ENCODE peak calls at places on chromosomes 1 and 21, in seven cellular contexts. One of them, this sample, is unnamed.

GRCh38 chr1:187477103-187477502 is 648.4 kb downstream of the PLA2G4A start:
- DNase-seq in globus pallidus: no peak
- DNase-seq in SHP77: no peak
- DNase-seq in CD4-positive, alpha-beta T cell: no peak
- DNase-seq in iPS-NIHi11: no peak
- DNase-seq in SK-MEL-5: peak
- DNase-seq in prostate gland: no peak
- DNase-seq in this sample: no peak

GRCh38 chr1:167491586-167492408 is 26.5 kb downstream of the CD247 start:
- DNase-seq in globus pallidus: no peak
- DNase-seq in SHP77: peak
- DNase-seq in CD4-positive, alpha-beta T cell: no peak
- DNase-seq in iPS-NIHi11: peak
- DNase-seq in SK-MEL-5: peak
- DNase-seq in prostate gland: no peak
- DNase-seq in this sample: peak

GRCh38 chr1:37471345-37472231 is 2.8 kb upstream of the ZC3H12A start:
- DNase-seq in globus pallidus: peak
- DNase-seq in SHP77: peak
- DNase-seq in CD4-positive, alpha-beta T cell: no peak
- DNase-seq in iPS-NIHi11: peak
- DNase-seq in SK-MEL-5: peak
- DNase-seq in prostate gland: peak
- DNase-seq in this sample: peak

GRCh38 chr1:204731509-204731908 is 46.0 kb upstream of the LRRN2 start:
- DNase-seq in globus pallidus: no peak
- DNase-seq in SHP77: no peak
- DNase-seq in CD4-positive, alpha-beta T cell: no peak
- DNase-seq in iPS-NIHi11: no peak
- DNase-seq in SK-MEL-5: no peak
- DNase-seq in prostate gland: no peak
- DNase-seq in this sample: no peak

GRCh38 chr21:37153193-37153934 is 80.3 kb downstream of the TTC3 start:
- DNase-seq in globus pallidus: no peak
- DNase-seq in SHP77: no peak
- DNase-seq in CD4-positive, alpha-beta T cell: no peak
- DNase-seq in iPS-NIHi11: no peak
- DNase-seq in SK-MEL-5: no peak
- DNase-seq in prostate gland: peak
- DNase-seq in this sample: no peak

GRCh38 chr21:31888936-31889371 is 16.1 kb downstream of the HUNK start:
- DNase-seq in globus pallidus: no peak
- DNase-seq in SHP77: no peak
- DNase-seq in CD4-positive, alpha-beta T cell: no peak
- DNase-seq in iPS-NIHi11: peak
- DNase-seq in SK-MEL-5: no peak
- DNase-seq in prostate gland: peak
- DNase-seq in this sample: no peak

GRCh38 chr1:51527144-51527543 is 8.1 kb upstream of the EPS15 start:
- DNase-seq in globus pallidus: no peak
- DNase-seq in SHP77: no peak
- DNase-seq in CD4-positive, alpha-beta T cell: no peak
- DNase-seq in iPS-NIHi11: no peak
- DNase-seq in SK-MEL-5: no peak
- DNase-seq in prostate gland: no peak
- DNase-seq in this sample: no peak

GRCh38 chr1:111476761-111477309 is 3.1 kb downstream of the C1orf162 start:
- DNase-seq in globus pallidus: no peak
- DNase-seq in SHP77: no peak
- DNase-seq in CD4-positive, alpha-beta T cell: peak
- DNase-seq in iPS-NIHi11: no peak
- DNase-seq in SK-MEL-5: no peak
- DNase-seq in prostate gland: no peak
- DNase-seq in this sample: no peak

GRCh38 chr1:222547260-222547614 is 667 bp downstream of the HHIPL2 start:
- DNase-seq in globus pallidus: no peak
- DNase-seq in SHP77: no peak
- DNase-seq in CD4-positive, alpha-beta T cell: no peak
- DNase-seq in iPS-NIHi11: no peak
- DNase-seq in SK-MEL-5: no peak
- DNase-seq in prostate gland: no peak
- DNase-seq in this sample: no peak

GRCh38 chr21:32193066-32193465 is 85.8 kb downstream of the MIS18A start:
- DNase-seq in globus pallidus: no peak
- DNase-seq in SHP77: no peak
- DNase-seq in CD4-positive, alpha-beta T cell: no peak
- DNase-seq in iPS-NIHi11: no peak
- DNase-seq in SK-MEL-5: no peak
- DNase-seq in prostate gland: no peak
- DNase-seq in this sample: no peak

GRCh38 chr1:200749090-200749489 is 10.4 kb downstream of the CAMSAP2 start:
- DNase-seq in globus pallidus: peak
- DNase-seq in SHP77: no peak
- DNase-seq in CD4-positive, alpha-beta T cell: no peak
- DNase-seq in iPS-NIHi11: no peak
- DNase-seq in SK-MEL-5: no peak
- DNase-seq in prostate gland: no peak
- DNase-seq in this sample: no peak

GRCh38 chr21:28142692-28143091 is 850.0 kb downstream of the LTN1 start:
- DNase-seq in globus pallidus: no peak
- DNase-seq in SHP77: no peak
- DNase-seq in CD4-positive, alpha-beta T cell: no peak
- DNase-seq in iPS-NIHi11: no peak
- DNase-seq in SK-MEL-5: no peak
- DNase-seq in prostate gland: no peak
- DNase-seq in this sample: no peak

GRCh38 chr21:40386301-40386911 is 460.6 kb downstream of the DSCAM start:
- DNase-seq in globus pallidus: peak
- DNase-seq in SHP77: peak
- DNase-seq in CD4-positive, alpha-beta T cell: no peak
- DNase-seq in iPS-NIHi11: peak
- DNase-seq in SK-MEL-5: peak
- DNase-seq in prostate gland: peak
- DNase-seq in this sample: no peak

GRCh38 chr1:79497193-79497773 is 490.8 kb upstream of the ADGRL4 start:
- DNase-seq in globus pallidus: peak
- DNase-seq in SHP77: peak
- DNase-seq in CD4-positive, alpha-beta T cell: no peak
- DNase-seq in iPS-NIHi11: peak
- DNase-seq in SK-MEL-5: peak
- DNase-seq in prostate gland: no peak
- DNase-seq in this sample: no peak

GRCh38 chr1:220227393-220227792 is 44.9 kb downstream of the RAB3GAP2 start:
- DNase-seq in globus pallidus: no peak
- DNase-seq in SHP77: no peak
- DNase-seq in CD4-positive, alpha-beta T cell: no peak
- DNase-seq in iPS-NIHi11: no peak
- DNase-seq in SK-MEL-5: no peak
- DNase-seq in prostate gland: no peak
- DNase-seq in this sample: no peak

GRCh38 chr1:202343652-202344349 is 2.1 kb upstream of the UBE2T start:
- DNase-seq in globus pallidus: peak
- DNase-seq in SHP77: peak
- DNase-seq in CD4-positive, alpha-beta T cell: no peak
- DNase-seq in iPS-NIHi11: no peak
- DNase-seq in SK-MEL-5: peak
- DNase-seq in prostate gland: no peak
- DNase-seq in this sample: no peak

GRCh38 chr1:10146391-10146790 is 64.0 kb upstream of the KIF1B start:
- DNase-seq in globus pallidus: no peak
- DNase-seq in SHP77: no peak
- DNase-seq in CD4-positive, alpha-beta T cell: no peak
- DNase-seq in iPS-NIHi11: no peak
- DNase-seq in SK-MEL-5: no peak
- DNase-seq in prostate gland: no peak
- DNase-seq in this sample: no peak

GRCh38 chr21:31326478-31327247 is 17.4 kb downstream of the TIAM1 start:
- DNase-seq in globus pallidus: no peak
- DNase-seq in SHP77: no peak
- DNase-seq in CD4-positive, alpha-beta T cell: no peak
- DNase-seq in iPS-NIHi11: no peak
- DNase-seq in SK-MEL-5: no peak
- DNase-seq in prostate gland: no peak
- DNase-seq in this sample: no peak

GRCh38 chr1:43312212-43312623 is 11.4 kb downstream of the TIE1 start:
- DNase-seq in globus pallidus: no peak
- DNase-seq in SHP77: no peak
- DNase-seq in CD4-positive, alpha-beta T cell: no peak
- DNase-seq in iPS-NIHi11: no peak
- DNase-seq in SK-MEL-5: no peak
- DNase-seq in prostate gland: no peak
- DNase-seq in this sample: no peak

This sample was measured in sigmoid colon.